ENCODE peak calls at places on chromosomes 16 and 17, in nine cellular contexts. W is A549; Y is thyroid gland; K is upper lobe of right lung; S is Caco-2; U is HAP-1; Z is effector memory CD4-positive, alpha-beta T cell; O is naive thymus-derived CD4-positive, alpha-beta T cell; E is adipocyte. F is an unnamed sample.
A peak's percentile ranks its signal among the peaks of the same experiment; 100 is the strongest.

GRCh38 chr16:68236804-68237242 is 896 bp upstream of the ESRP2 start:
- DNase-seq in W (no peak), Y (no peak), K (peak; percentile 69), S (peak; percentile 47), U (no peak), Z (no peak), O (no peak), E (no peak), F (no peak)

GRCh38 chr16:66650707-66651473 is 45.7 kb downstream of the CMTM4 start:
- DNase-seq in W (peak; percentile 79), Y (peak; percentile 83), K (peak; percentile 69), S (peak; percentile 86), U (peak; percentile 93), Z (peak; percentile 42), O (peak; percentile 80), E (peak; percentile 93), F (peak; percentile 71)

GRCh38 chr17:74407384-74407783 is 24.5 kb upstream of the GPRC5C start:
- DNase-seq in W (no peak), Y (no peak), K (no peak), S (no peak), U (no peak), Z (no peak), O (no peak), E (no peak), F (no peak)

GRCh38 chr16:66474750-66475199 is 47.7 kb downstream of the BEAN1 start:
- DNase-seq in W (no peak), Y (no peak), K (no peak), S (no peak), U (no peak), Z (peak; percentile 32), O (peak; percentile 66), E (no peak), F (peak; percentile 39)

GRCh38 chr17:83195330-83196087 is 116.1 kb downstream of the METRNL start:
- DNase-seq in W (no peak), Y (peak; percentile 59), K (peak; percentile 72), S (no peak), U (no peak), Z (no peak), O (no peak), E (peak; percentile 70), F (no peak)

GRCh38 chr16:89193021-89193575 is 7.2 kb downstream of the SLC22A31 start:
- DNase-seq in W (no peak), Y (no peak), K (peak; percentile 93), S (no peak), U (peak; percentile 92), Z (no peak), O (no peak), E (no peak), F (peak; percentile 80)

GRCh38 chr16:24499193-24499814 is 40.1 kb upstream of the RBBP6 start:
- DNase-seq in W (peak; percentile 50), Y (no peak), K (peak; percentile 36), S (peak; percentile 49), U (peak; percentile 69), Z (no peak), O (no peak), E (peak; percentile 37), F (peak; percentile 56)

GRCh38 chr16:11256657-11257130 is 690 bp upstream of the SOCS1 start:
- DNase-seq in W (peak; percentile 38), Y (peak; percentile 62), K (no peak), S (peak; percentile 66), U (peak; percentile 75), Z (peak; percentile 11), O (no peak), E (peak; percentile 83), F (peak; percentile 41)

GRCh38 chr16:69106491-69107291 is 1.2 kb downstream of the HAS3 start:
- DNase-seq in W (peak; percentile 36), Y (no peak), K (no peak), S (peak; percentile 29), U (peak; percentile 33), Z (no peak), O (no peak), E (no peak), F (no peak)

GRCh38 chr17:60398227-60398959 is 6.5 kb upstream of the USP32 start:
- DNase-seq in W (no peak), Y (peak; percentile 43), K (no peak), S (no peak), U (no peak), Z (no peak), O (no peak), E (no peak), F (no peak)

GRCh38 chr16:48632137-48632774 is 22.3 kb upstream of the N4BP1 start:
- DNase-seq in W (no peak), Y (no peak), K (peak; percentile 17), S (peak; percentile 51), U (no peak), Z (no peak), O (no peak), E (no peak), F (no peak)

GRCh38 chr17:39703913-39704312 is 4.0 kb downstream of the ERBB2 start:
- DNase-seq in W (no peak), Y (no peak), K (no peak), S (no peak), U (no peak), Z (no peak), O (no peak), E (no peak), F (no peak)

GRCh38 chr17:39701012-39701783 is 1.3 kb downstream of the ERBB2 start:
- DNase-seq in W (peak; percentile 36), Y (no peak), K (no peak), S (peak; percentile 43), U (no peak), Z (no peak), O (no peak), E (no peak), F (peak; percentile 7)

GRCh38 chr17:39704821-39705551 is 5.1 kb downstream of the ERBB2 start:
- DNase-seq in W (peak; percentile 38), Y (no peak), K (no peak), S (no peak), U (no peak), Z (no peak), O (no peak), E (peak; percentile 62), F (no peak)

GRCh38 chr17:39701784-39702422 is 2.0 kb downstream of the ERBB2 start:
- DNase-seq in W (no peak), Y (no peak), K (no peak), S (no peak), U (no peak), Z (no peak), O (no peak), E (no peak), F (peak; percentile 16)

DNA sequence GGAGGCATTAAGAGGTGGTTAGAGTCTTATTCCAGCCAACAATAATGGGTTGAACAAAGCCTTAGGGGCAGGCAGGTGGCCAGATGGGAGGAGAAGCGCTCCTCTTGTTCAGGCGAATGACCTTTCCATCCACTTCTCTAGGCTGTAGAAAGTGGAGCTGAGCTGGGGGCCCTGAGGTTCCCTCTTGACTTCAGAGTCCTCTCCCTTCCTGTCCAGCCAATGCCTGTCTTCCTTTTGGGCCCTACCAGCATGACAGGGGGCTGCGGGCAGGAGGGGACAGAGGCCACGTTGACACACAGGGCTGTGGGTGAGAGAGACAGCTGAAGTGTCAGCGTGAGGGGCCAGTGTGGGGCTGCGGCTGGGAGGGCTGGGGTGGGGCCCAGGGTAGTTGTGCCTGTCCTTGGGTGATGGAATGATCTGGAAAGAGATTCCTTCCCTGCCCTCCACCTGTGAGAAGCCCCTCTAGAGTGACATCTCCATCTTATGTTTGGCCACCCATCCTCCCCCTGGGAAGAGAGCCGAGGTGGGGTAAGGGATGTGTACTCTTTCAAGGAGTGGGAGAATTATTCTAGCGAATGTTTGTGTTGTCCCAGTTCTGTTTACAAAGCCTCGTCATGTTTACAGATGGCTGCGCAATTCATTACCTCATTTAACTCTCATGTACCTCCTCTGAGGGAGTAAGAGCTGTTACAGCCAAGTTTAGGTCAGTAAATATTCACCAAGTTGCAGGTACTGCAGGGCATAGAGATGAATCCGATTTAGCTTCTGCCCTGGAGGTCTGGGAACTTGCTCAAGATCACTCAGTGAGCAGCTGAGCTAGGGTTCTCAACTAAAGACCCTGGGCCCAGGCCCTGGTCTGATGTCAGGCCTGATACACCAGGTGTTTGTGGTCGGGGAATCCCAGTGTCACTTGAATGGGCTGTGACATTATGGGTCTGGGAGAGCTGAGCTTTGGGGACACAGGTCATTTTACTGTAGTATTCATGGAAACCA is 3.3 kb downstream of the ERBB2 start:
- DNase-seq in W (peak; percentile 59), Y (peak; percentile 59), K (peak; percentile 27), S (no peak), U (no peak), Z (no peak), O (no peak), E (no peak), F (peak; percentile 81)
- H3K4me1 ChIP-seq in W (peaks cover 66% of the 10 kb centered on the region), Y (peaks cover 61% of the 10 kb centered on the region), K (peaks cover 44% of the 10 kb centered on the region), S (peaks cover 54% of the 10 kb centered on the region), U (peaks cover 3% of the 10 kb centered on the region), Z (peaks cover 14% of the 10 kb centered on the region), O (peaks cover 16% of the 10 kb centered on the region), E (peaks cover 8% of the 10 kb centered on the region), F (peaks cover 64% of the 10 kb centered on the region)

GRCh38 chr17:2068101-2068518 is 13.2 kb downstream of the HIC1 start:
- DNase-seq in W (no peak), Y (no peak), K (no peak), S (no peak), U (no peak), Z (no peak), O (no peak), E (peak; percentile 59), F (no peak)
- H3K4me1 ChIP-seq in W (no peaks in the 10 kb centered on the region), Y (peaks cover 6% of the 10 kb centered on the region), K (peaks cover 67% of the 10 kb centered on the region), S (peaks cover 6% of the 10 kb centered on the region), U (no peaks in the 10 kb centered on the region), Z (no peaks in the 10 kb centered on the region), O (no peaks in the 10 kb centered on the region), E (peaks cover 59% of the 10 kb centered on the region), F (peaks cover 29% of the 10 kb centered on the region)

GRCh38 chr17:27552467-27552779 is 78.6 kb upstream of the LGALS9 start:
- DNase-seq in W (peak; percentile 95), Y (no peak), K (peak; percentile 51), S (peak; percentile 69), U (no peak), Z (no peak), O (no peak), E (peak; percentile 45), F (peak; percentile 83)
- H3K4me1 ChIP-seq in W (peaks cover 68% of the 10 kb centered on the region), Y (peaks cover 36% of the 10 kb centered on the region), K (peaks cover 39% of the 10 kb centered on the region), S (peaks cover 47% of the 10 kb centered on the region), U (no peaks in the 10 kb centered on the region), Z (no peaks in the 10 kb centered on the region), O (no peaks in the 10 kb centered on the region), E (peaks cover 54% of the 10 kb centered on the region), F (peaks cover 33% of the 10 kb centered on the region)

DNA sequence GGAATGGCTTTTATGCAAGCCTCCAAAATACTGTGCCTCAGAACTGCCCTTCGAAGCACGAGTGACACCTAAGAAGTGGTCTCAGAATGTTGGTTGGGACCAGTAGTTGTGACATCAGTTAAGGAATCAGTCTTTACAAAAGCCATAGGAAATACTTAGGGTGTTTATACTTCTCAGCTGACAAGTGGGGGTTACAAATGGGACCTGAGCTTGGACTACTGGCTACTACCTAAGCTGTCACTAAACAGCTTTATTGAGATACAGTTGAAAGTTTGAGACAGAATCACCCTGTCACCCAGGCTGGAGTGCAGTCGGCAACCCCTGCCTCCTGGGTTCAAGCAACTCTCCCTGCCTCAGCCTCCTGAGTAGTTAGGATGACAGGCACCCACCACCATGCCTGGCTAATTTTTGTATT is 5.0 kb downstream of the RPL19 start:
- DNase-seq in W (no peak), Y (no peak), K (no peak), S (no peak), U (no peak), Z (no peak), O (no peak), E (no peak), F (no peak)
- H3K4me1 ChIP-seq in W (peaks cover 34% of the 10 kb centered on the region), Y (peaks cover 28% of the 10 kb centered on the region), K (peaks cover 35% of the 10 kb centered on the region), S (peaks cover 6% of the 10 kb centered on the region), U (peaks cover 7% of the 10 kb centered on the region), Z (peaks cover 38% of the 10 kb centered on the region), O (peaks cover 40% of the 10 kb centered on the region), E (peaks cover 38% of the 10 kb centered on the region), F (peaks cover 12% of the 10 kb centered on the region)

F was measured in PC-3.